ENCODE peak calls at places on chromosomes 2 and 18, in five cellular contexts. T, M, J, L and H are unnamed samples.

GRCh38 chr2:113795405-113795920 is 39.0 kb upstream of the SLC35F5 start:
- DNase-seq in T (peak), J (peak), M (no peak), L (no peak), H (no peak)

GRCh38 chr2:173415663-173416469 is 61.2 kb downstream of the CDCA7 start:
- DNase-seq in J (no peak), M (no peak), T (no peak), L (no peak), H (no peak)

GRCh38 chr18:31876707-31877106 is 66.2 kb downstream of the TRAPPC8 start:
- DNase-seq in J (peak), T (peak), M (no peak), L (no peak), H (no peak)

GRCh38 chr2:112749755-112750559 is 14.5 kb downstream of the CKAP2L start:
- DNase-seq in J (peak), M (peak), T (peak), L (peak), H (no peak)

GRCh38 chr2:107730898-107731297 is 95.8 kb upstream of the RGPD4 start:
- DNase-seq in M (no peak), T (no peak), L (no peak), J (no peak), H (no peak)

GRCh38 chr2:173584000-173584399 is 229.3 kb downstream of the CDCA7 start:
- DNase-seq in J (no peak), L (no peak), M (no peak), T (no peak), H (no peak)

GRCh38 chr2:15181092-15181745 is 379.9 kb downstream of the NBAS start:
- DNase-seq in J (no peak), M (no peak), T (no peak), L (no peak), H (no peak)

GRCh38 chr2:196592912-196593881 is 46.3 kb upstream of the CCDC150 start:
- DNase-seq in T (peak), J (peak), L (peak), M (peak), H (peak)

GRCh38 chr2:7674606-7675005 is 757.4 kb downstream of the RNF144A start:
- DNase-seq in M (no peak), T (no peak), J (no peak), L (no peak), H (no peak)

GRCh38 chr18:25284861-25285574 is 66.9 kb downstream of the ZNF521 start:
- DNase-seq in T (peak), M (no peak), J (peak), L (no peak), H (no peak)

GRCh38 chr2:108853421-108853820 is 66.8 kb downstream of the CCDC138 start:
- DNase-seq in T (peak), M (no peak), J (peak), L (no peak), H (no peak)

GRCh38 chr2:237952851-237953250 is 14.0 kb upstream of the UBE2F start:
- DNase-seq in L (no peak), J (no peak), T (no peak), M (no peak), H (no peak)

GRCh38 chr2:237951878-237952277 is 14.9 kb upstream of the UBE2F start:
- DNase-seq in J (no peak), T (no peak), L (no peak), M (no peak), H (no peak)

GRCh38 chr2:237955640-237956401 is 11.0 kb upstream of the UBE2F start:
- DNase-seq in J (no peak), T (no peak), M (no peak), L (no peak), H (no peak)

GRCh38 chr2:237961637-237962036 is 5.2 kb upstream of the UBE2F start:
- DNase-seq in J (no peak), T (no peak), L (no peak), M (no peak), H (no peak)

DNA sequence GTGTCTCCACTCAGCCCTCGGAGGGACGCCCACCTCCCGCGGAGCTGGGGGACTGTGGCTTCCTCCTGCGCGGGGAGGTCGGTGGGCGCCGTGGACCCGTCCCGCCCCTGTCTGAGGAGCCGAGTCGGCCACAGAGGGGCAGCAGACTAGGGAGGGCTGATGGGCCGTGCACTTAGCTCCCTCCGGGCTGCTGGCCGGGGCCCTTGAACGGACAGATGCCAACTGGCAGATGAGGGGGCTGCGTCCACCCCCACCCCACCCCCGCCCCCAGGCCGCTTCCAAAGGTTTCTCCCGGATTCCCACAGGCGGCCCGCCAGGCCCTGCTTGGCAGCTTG is 10.4 kb upstream of the UBE2F start:
- DNase-seq in T (no peak), J (no peak), L (no peak), M (no peak), H (no peak)
- TF ChIP-seq CTCF in T (no peak), J (no peak), L (no peak), M (no peak), H (no peak)

GRCh38 chr2:64645014-64645418 is 8.7 kb downstream of the SERTAD2 start:
- DNase-seq in J (peak), L (peak), M (no peak), T (peak), H (no peak)
- TF ChIP-seq CTCF in J (peak), L (no peak), M (no peak), T (peak), H (no peak)

GRCh38 chr2:147076634-147077033 is 768.2 kb upstream of the ACVR2A start:
- DNase-seq in J (peak), M (no peak), T (peak), L (no peak), H (no peak)
- TF ChIP-seq CTCF in J (no peak), M (no peak), T (no peak), L (no peak), H (no peak)

GRCh38 chr2:41806286-41806685 is 241.5 kb upstream of the PKDCC start:
- DNase-seq in M (no peak), L (no peak), T (no peak), J (no peak), H (no peak)
- TF ChIP-seq CTCF in M (no peak), L (no peak), T (no peak), J (no peak), H (no peak)